ENCODE peak calls at places on chromosome 9, in five cellular contexts. L, D, A, S and O are unnamed samples.

GRCh38 chr9:132214027-132214622 is 52.3 kb downstream of the NTNG2 start:
- DNase-seq in L (no peak), D (peak; percentile 60), A (peak; percentile 96), S (no peak), O (peak; percentile 37)

GRCh38 chr9:137689745-137690529 is 71.1 kb downstream of the EHMT1 start:
- DNase-seq in L (no peak), D (no peak), A (no peak), S (no peak), O (peak; percentile 66)

GRCh38 chr9:97310896-97311295 is 3.4 kb downstream of the CCDC180 start:
- DNase-seq in L (no peak), D (no peak), A (no peak), S (no peak), O (no peak)

GRCh38 chr9:127139775-127140174 is 17.3 kb upstream of the ANGPTL2 start:
- DNase-seq in L (no peak), D (no peak), A (no peak), S (no peak), O (no peak)

GRCh38 chr9:3809724-3810123 is 283.9 kb upstream of the RFX3 start:
- DNase-seq in L (no peak), D (no peak), A (no peak), S (no peak), O (no peak)

GRCh38 chr9:95010431-95010838 is 283.9 kb downstream of the AOPEP start:
- DNase-seq in L (no peak), D (no peak), A (no peak), S (no peak), O (no peak)

GRCh38 chr9:33750839-33751339 is 44.5 kb upstream of the PRSS3 start:
- DNase-seq in L (no peak), D (no peak), A (peak; percentile 69), S (no peak), O (no peak)

GRCh38 chr9:98760231-98760630 is 36.1 kb downstream of the ANKS6 start:
- DNase-seq in L (no peak), D (no peak), A (no peak), S (no peak), O (no peak)

GRCh38 chr9:115202960-115203751 is 85.2 kb upstream of the TNC start:
- DNase-seq in L (no peak), D (no peak), A (no peak), S (no peak), O (peak; percentile 96)

GRCh38 chr9:69645488-69645887 is 26.7 kb downstream of the APBA1 start:
- DNase-seq in L (no peak), D (no peak), A (peak; percentile 85), S (no peak), O (no peak)

GRCh38 chr9:40884072-40884901 is 244.2 kb downstream of the FOXD4L6 start:
- DNase-seq in L (no peak), D (no peak), A (peak; percentile 77), S (no peak), O (no peak)

GRCh38 chr9:110763568-110763967 is 95.0 kb downstream of the MUSK start:
- DNase-seq in L (no peak), D (no peak), A (no peak), S (no peak), O (no peak)

GRCh38 chr9:86434039-86434726 is 80.0 kb upstream of the TUT7 start:
- DNase-seq in L (peak; percentile 27), D (no peak), A (no peak), S (no peak), O (peak; percentile 49)

GRCh38 chr9:12604154-12604825 is 88.9 kb upstream of the TYRP1 start:
- DNase-seq in L (no peak), D (no peak), A (no peak), S (no peak), O (peak; percentile 11)

GRCh38 chr9:127184641-127185040 is 62.2 kb upstream of the ANGPTL2 start:
- DNase-seq in L (no peak), D (no peak), A (peak; percentile 62), S (no peak), O (no peak)

GRCh38 chr9:109512170-109512756 is 14.2 kb upstream of the PTPN3 start:
- DNase-seq in L (no peak), D (no peak), A (no peak), S (no peak), O (no peak)

GRCh38 chr9:99595796-99596195 is 225.9 kb upstream of the NR4A3 start:
- DNase-seq in L (no peak), D (no peak), A (no peak), S (no peak), O (no peak)

GRCh38 chr9:9950813-9951212 is 662.0 kb downstream of the PTPRD start:
- DNase-seq in L (no peak), D (no peak), A (no peak), S (no peak), O (no peak)

GRCh38 chr9:37904647-37905505 is 949 bp upstream of the SLC25A51 start:
- DNase-seq in L (no peak), D (no peak), A (peak; percentile 70), S (no peak), O (peak; percentile 32)

GRCh38 chr9:80066931-80067330 is 495.2 kb downstream of the TLE4 start:
- DNase-seq in L (no peak), D (no peak), A (no peak), S (no peak), O (peak; percentile 43)

GRCh38 chr9:83509372-83509771 is 28.8 kb downstream of the FRMD3 start:
- DNase-seq in L (no peak), D (no peak), A (no peak), S (no peak), O (peak; percentile 78)

GRCh38 chr9:95809686-95810085 is 65.8 kb upstream of the ERCC6L2 start:
- DNase-seq in L (no peak), D (no peak), A (no peak), S (no peak), O (no peak)

GRCh38 chr9:100492952-100493351 is 20.0 kb downstream of the TMEFF1 start:
- DNase-seq in L (no peak), D (no peak), A (no peak), S (no peak), O (peak; percentile 56)